ENCODE peak calls at places on chromosome 12, in seven cellular contexts. L, Z, N, F, A, M and D are unnamed samples. For H3K4me1, the result is how much of the 10 kb centered on the place peaks cover.

GRCh38 chr12:6915023-6915788 is 826 bp downstream of the ENO2 start:
- DNase-seq in L (no peak), Z (no peak), N (no peak), F (no peak), A (peak), M (no peak), D (no peak)

GRCh38 chr12:62933871-62934798 is 815 bp downstream of the PPM1H start:
- DNase-seq in L (peak), Z (no peak), N (no peak), F (peak), A (peak), M (no peak), D (peak)

GRCh38 chr12:6229823-6230222 is 29.6 kb downstream of the CD9 start:
- DNase-seq in L (peak), Z (peak), N (peak), F (peak), A (peak), M (no peak), D (no peak)

GRCh38 chr12:24894869-24895268 is 54.0 kb downstream of the BCAT1 start:
- DNase-seq in L (no peak), Z (no peak), N (no peak), F (no peak), A (no peak), M (no peak), D (no peak)

GRCh38 chr12:96258451-96258933 is 64.3 kb downstream of the ELK3 start:
- DNase-seq in L (peak), Z (no peak), N (peak), F (peak), A (peak), M (no peak), D (no peak)

GRCh38 chr12:81075539-81075938 is 2.3 kb upstream of the ACSS3 start:
- DNase-seq in L (no peak), Z (no peak), N (no peak), F (no peak), A (no peak), M (no peak), D (no peak)

GRCh38 chr12:92158711-92159534 is 13.3 kb upstream of the BTG1 start:
- DNase-seq in L (no peak), Z (no peak), N (no peak), F (no peak), A (no peak), M (no peak), D (no peak)

GRCh38 chr12:53994691-53995310 is 5.2 kb upstream of the HOXC9 start:
- DNase-seq in L (no peak), Z (no peak), N (no peak), F (no peak), A (no peak), M (no peak), D (no peak)

GRCh38 chr12:45122776-45123380 is 72.0 kb upstream of the DBX2 start:
- DNase-seq in L (no peak), Z (no peak), N (no peak), F (peak), A (no peak), M (no peak), D (no peak)

GRCh38 chr12:125089626-125090025 is 24.4 kb downstream of the AACS start:
- DNase-seq in L (no peak), Z (no peak), N (no peak), F (no peak), A (no peak), M (no peak), D (no peak)

GRCh38 chr12:110742718-110743570 is at the start of gene PPP1CC:
- DNase-seq in L (peak), Z (peak), N (peak), F (peak), A (peak), M (peak), D (peak)

GRCh38 chr12:125888921-125889320 is 823.7 kb downstream of the AACS start:
- DNase-seq in L (no peak), Z (no peak), N (no peak), F (no peak), A (no peak), M (no peak), D (no peak)

GRCh38 chr12:78977463-78977862 is 112.9 kb downstream of the SYT1 start:
- DNase-seq in L (no peak), Z (no peak), N (no peak), F (no peak), A (no peak), M (no peak), D (no peak)

GRCh38 chr12:115507951-115508722 is 769.4 kb downstream of the MED13L start:
- DNase-seq in L (no peak), Z (no peak), N (peak), F (no peak), A (no peak), M (no peak), D (no peak)

GRCh38 chr12:114668151-114668891 is 15.7 kb downstream of the TBX3 start:
- DNase-seq in L (peak), Z (peak), N (peak), F (peak), A (peak), M (peak), D (peak)

GRCh38 chr12:60210756-60211155 is 614.9 kb downstream of the SLC16A7 start:
- DNase-seq in L (no peak), Z (no peak), N (no peak), F (no peak), A (no peak), M (no peak), D (no peak)

GRCh38 chr12:64826234-64826633 is 1.8 kb downstream of the TBC1D30 start:
- DNase-seq in L (peak), Z (no peak), N (peak), F (peak), A (peak), M (no peak), D (peak)

GRCh38 chr12:22665476-22665875 is 40.5 kb downstream of the ETNK1 start:
- DNase-seq in L (no peak), Z (no peak), N (no peak), F (no peak), A (no peak), M (no peak), D (no peak)

GRCh38 chr12:68042212-68042699 is 53.0 kb downstream of the IFNG-AS1 start:
- DNase-seq in L (no peak), Z (no peak), N (no peak), F (peak), A (no peak), M (peak), D (no peak)

DNA sequence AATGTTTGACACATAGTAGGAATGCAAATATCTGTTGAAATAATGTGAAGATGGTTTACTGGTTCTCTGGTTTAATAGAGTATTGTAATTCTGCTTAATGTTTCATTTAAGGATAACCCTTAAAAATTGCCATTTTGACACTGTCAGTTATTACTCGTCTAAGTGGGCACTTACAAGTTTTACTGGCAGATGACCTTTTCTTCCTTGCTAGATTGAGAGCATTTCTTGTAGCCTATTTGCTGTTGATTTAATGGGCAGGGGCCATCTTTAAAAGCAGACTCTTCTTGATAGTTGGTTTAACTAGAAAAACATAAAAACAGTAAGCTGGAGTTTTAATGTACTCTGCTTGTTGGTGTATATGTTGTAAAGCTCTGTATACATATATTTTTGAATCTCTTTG is 1.9 kb downstream of the TMEM263 start:
- DNase-seq in L (no peak), Z (no peak), N (no peak), F (no peak), A (no peak), M (no peak), D (no peak)
- H3K27ac ChIP-seq in L (no peak), Z (no peak), N (peak), F (no peak), A (no peak), M (no peak), D (peak)

DNA sequence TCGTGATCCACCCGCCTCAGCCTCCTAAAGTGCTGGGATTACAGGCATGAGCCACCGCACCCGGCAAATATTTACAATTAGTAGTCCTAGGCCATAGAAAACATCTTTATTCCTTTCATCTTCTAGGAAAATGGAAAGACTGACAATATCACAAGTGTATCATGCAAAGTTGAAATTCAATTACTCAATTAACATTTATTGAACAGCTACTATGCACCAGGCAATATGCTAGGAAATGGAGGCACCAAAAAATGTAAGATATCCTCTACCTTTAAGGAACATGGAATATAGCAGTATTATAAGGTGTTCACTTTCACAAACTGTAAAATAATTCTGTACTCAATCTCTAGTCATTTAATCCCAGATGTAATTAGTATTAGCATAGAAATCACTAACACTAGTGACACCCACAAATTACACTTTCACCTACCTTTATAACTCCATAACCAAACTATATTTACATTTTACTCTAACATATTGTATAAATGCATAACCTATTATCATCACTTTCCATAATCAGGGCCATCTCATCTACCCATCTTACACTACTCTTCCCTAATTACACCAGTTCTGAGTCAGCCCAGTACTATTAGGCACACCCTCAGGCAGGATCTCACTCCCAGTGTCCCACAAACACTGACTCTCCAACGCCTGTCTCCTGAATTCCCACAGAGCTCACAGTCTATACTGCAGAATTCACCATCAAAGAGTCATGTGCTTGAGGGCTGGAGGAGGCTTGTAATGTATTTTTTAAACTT is 10.4 kb downstream of the CORO1C start:
- DNase-seq in L (no peak), Z (no peak), N (no peak), F (no peak), A (no peak), M (peak), D (no peak)
- H3K4me1 ChIP-seq in L (half or more), Z (under half), N (under half), F (under half), A (under half), M (half or more), D (under half)

GRCh38 chr12:56914256-56914655 is 20.0 kb downstream of the SDR9C7 start:
- DNase-seq in L (no peak), Z (no peak), N (no peak), F (no peak), A (no peak), M (no peak), D (no peak)

GRCh38 chr12:56914724-56915123 is 19.5 kb downstream of the SDR9C7 start:
- DNase-seq in L (no peak), Z (no peak), N (no peak), F (no peak), A (no peak), M (no peak), D (no peak)

GRCh38 chr12:56916296-56916995 is 17.8 kb downstream of the SDR9C7 start:
- DNase-seq in L (no peak), Z (no peak), N (no peak), F (no peak), A (no peak), M (no peak), D (no peak)

GRCh38 chr12:56922032-56922431 is 12.2 kb downstream of the SDR9C7 start:
- DNase-seq in L (no peak), Z (no peak), N (no peak), F (no peak), A (no peak), M (no peak), D (no peak)

DNA sequence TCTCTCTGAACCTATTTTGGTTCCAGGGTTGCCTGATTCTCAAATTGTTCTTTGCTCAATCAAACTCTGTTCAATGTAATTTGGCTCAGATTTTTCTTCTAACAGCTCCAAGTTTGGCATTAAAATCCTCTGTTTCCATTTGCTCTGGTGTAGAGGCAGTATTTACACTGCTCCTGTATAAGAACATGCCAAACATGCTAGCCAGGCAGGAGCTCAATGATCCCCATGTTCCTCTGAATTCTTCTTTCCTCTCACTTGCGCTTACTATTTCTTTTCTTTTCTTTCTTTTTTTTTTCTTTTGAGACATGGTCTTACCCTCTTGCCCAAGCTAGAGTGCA is 17.2 kb downstream of the SDR9C7 start:
- DNase-seq in L (no peak), Z (no peak), N (no peak), F (no peak), A (no peak), M (no peak), D (no peak)
- TF ChIP-seq CTCF in L (no peak), Z (no peak), N (no peak), F (no peak), A (no peak), M (no peak), D (no peak)

GRCh38 chr12:132078190-132078589 is 65.9 kb downstream of the DDX51 start:
- DNase-seq in L (no peak), Z (no peak), N (peak), F (peak), A (no peak), M (no peak), D (no peak)

GRCh38 chr12:132077322-132078100 is 66.6 kb downstream of the DDX51 start:
- DNase-seq in L (no peak), Z (no peak), N (no peak), F (no peak), A (no peak), M (no peak), D (no peak)

GRCh38 chr12:132079695-132080094 is 64.4 kb downstream of the DDX51 start:
- DNase-seq in L (no peak), Z (no peak), N (no peak), F (no peak), A (no peak), M (no peak), D (no peak)

GRCh38 chr12:132081423-132081822 is 62.7 kb downstream of the DDX51 start:
- DNase-seq in L (no peak), Z (no peak), N (no peak), F (no peak), A (no peak), M (no peak), D (no peak)

GRCh38 chr12:132079190-132079589 is 64.9 kb downstream of the DDX51 start:
- DNase-seq in L (no peak), Z (no peak), N (no peak), F (no peak), A (no peak), M (no peak), D (no peak)
- H3K27ac ChIP-seq in L (no peak), Z (no peak), N (peak), F (no peak), A (no peak), M (no peak), D (no peak)

GRCh38 chr12:46209914-46210834 is 58.7 kb downstream of the SLC38A1 start:
- DNase-seq in L (peak), Z (no peak), N (peak), F (no peak), A (no peak), M (peak), D (peak)
- H3K4me1 ChIP-seq in L (under half), Z (under half), N (under half), F (under half), A (under half), M (under half), D (under half)